ENCODE peak calls at places on chromosomes 5 and 9, in seven cellular contexts. V is BJ, Z is activated B cell treated with CpG ODN at 0.5 μM for 24 hours, B is fibroblast of villous mesenchyme, L is choroid plexus epithelial cell, K is lower leg skin, S is thyroid gland. U is an unnamed sample.

GRCh38 chr5:154215531-154215930 is 25.0 kb downstream of the GALNT10 start:
- DNase-seq in V (no peak), Z (no peak), B (no peak), L (no peak), K (no peak), S (no peak), U (no peak)

GRCh38 chr5:137688248-137688840 is 47.5 kb downstream of the KLHL3 start:
- DNase-seq in V (no peak), Z (no peak), B (no peak), L (no peak), K (no peak), S (no peak), U (no peak)

GRCh38 chr9:130118841-130119520 is 53.2 kb upstream of the NCS1 start:
- DNase-seq in V (no peak), Z (no peak), B (peak), L (peak), K (no peak), S (peak), U (no peak)

GRCh38 chr9:136078498-136079011 is 16.5 kb downstream of the NACC2 start:
- DNase-seq in V (no peak), Z (no peak), B (no peak), L (no peak), K (no peak), S (no peak), U (no peak)

GRCh38 chr5:150304481-150305081 is 1.9 kb upstream of the ARSI start:
- DNase-seq in V (no peak), Z (no peak), B (no peak), L (no peak), K (no peak), S (no peak), U (no peak)

GRCh38 chr5:122611401-122611800 is 163.5 kb upstream of the SNX2 start:
- DNase-seq in V (no peak), Z (no peak), B (no peak), L (peak), K (no peak), S (peak), U (no peak)

GRCh38 chr9:79637180-79637925 is 65.6 kb downstream of the TLE4 start:
- DNase-seq in V (no peak), Z (no peak), B (peak), L (peak), K (no peak), S (no peak), U (no peak)

GRCh38 chr9:128045876-128046275 is 21.2 kb downstream of the NAIF1 start:
- DNase-seq in V (no peak), Z (no peak), B (peak), L (no peak), K (no peak), S (no peak), U (no peak)

GRCh38 chr9:38066907-38067610 is 2.0 kb downstream of the SHB start:
- DNase-seq in V (no peak), Z (peak), B (peak), L (peak), K (peak), S (peak), U (peak)

GRCh38 chr5:1212881-1213280 is 11.5 kb downstream of the SLC6A19 start:
- DNase-seq in V (no peak), Z (no peak), B (no peak), L (no peak), K (no peak), S (no peak), U (no peak)

GRCh38 chr9:108473209-108474112 is 382.3 kb downstream of the ACTL7B start:
- DNase-seq in V (no peak), Z (no peak), B (peak), L (peak), K (peak), S (no peak), U (no peak)

GRCh38 chr9:6962164-6962563 is 204.4 kb downstream of the KDM4C start:
- DNase-seq in V (no peak), Z (no peak), B (no peak), L (no peak), K (no peak), S (no peak), U (no peak)

GRCh38 chr5:157761690-157762611 is 18.4 kb downstream of the LSM11 start:
- DNase-seq in V (no peak), Z (no peak), B (peak), L (peak), K (no peak), S (no peak), U (peak)

GRCh38 chr9:137293094-137293481 is 9.0 kb downstream of the NRARP start:
- DNase-seq in V (no peak), Z (no peak), B (no peak), L (no peak), K (no peak), S (no peak), U (no peak)

GRCh38 chr9:113503613-113504230 is 40.2 kb downstream of the RGS3 start:
- DNase-seq in V (no peak), Z (no peak), B (no peak), L (no peak), K (no peak), S (no peak), U (no peak)

GRCh38 chr5:172903790-172904189 is 55.4 kb upstream of the RPL26L1 start:
- DNase-seq in V (peak), Z (no peak), B (peak), L (peak), K (no peak), S (peak), U (no peak)

GRCh38 chr5:135239461-135240282 is 159.4 kb downstream of the MACROH2A1 start:
- DNase-seq in V (no peak), Z (no peak), B (peak), L (peak), K (no peak), S (peak), U (no peak)

GRCh38 chr9:33165263-33166151 is 1.6 kb downstream of the B4GALT1 start:
- DNase-seq in V (peak), Z (no peak), B (peak), L (peak), K (peak), S (peak), U (peak)

GRCh38 chr5:131773805-131774204 is 23.0 kb downstream of the FNIP1 start:
- DNase-seq in V (no peak), Z (no peak), B (no peak), L (no peak), K (no peak), S (no peak), U (no peak)

GRCh38 chr5:132832612-132833011 is 2.2 kb upstream of the SHROOM1 start:
- DNase-seq in V (no peak), Z (no peak), B (no peak), L (no peak), K (no peak), S (no peak), U (no peak)

GRCh38 chr9:95197692-95198271 is 119.7 kb downstream of the FANCC start:
- DNase-seq in V (no peak), Z (no peak), B (peak), L (peak), K (no peak), S (peak), U (no peak)

GRCh38 chr9:99588747-99589146 is 232.9 kb upstream of the NR4A3 start:
- DNase-seq in V (no peak), Z (no peak), B (no peak), L (no peak), K (no peak), S (no peak), U (no peak)

GRCh38 chr5:74851684-74852353 is 14.4 kb downstream of the FAM169A start:
- DNase-seq in V (peak), Z (no peak), B (peak), L (peak), K (no peak), S (no peak), U (peak)

GRCh38 chr9:14372437-14373318 is 58.7 kb upstream of the NFIB start:
- DNase-seq in V (no peak), Z (no peak), B (peak), L (peak), K (no peak), S (peak), U (no peak)

GRCh38 chr5:179549973-179550510 is 312 bp upstream of the RUFY1 start:
- DNase-seq in V (peak), Z (no peak), B (no peak), L (peak), K (no peak), S (no peak), U (peak)

GRCh38 chr5:122985006-122985700 is 51.4 kb downstream of the PPIC start:
- DNase-seq in V (no peak), Z (no peak), B (no peak), L (no peak), K (no peak), S (no peak), U (no peak)

GRCh38 chr9:12464368-12464767 is 228.8 kb upstream of the TYRP1 start:
- DNase-seq in V (no peak), Z (no peak), B (no peak), L (no peak), K (no peak), S (no peak), U (no peak)

GRCh38 chr9:130962418-130963316 is 23.6 kb upstream of the FIBCD1 start:
- DNase-seq in V (peak), Z (no peak), B (peak), L (peak), K (peak), S (no peak), U (no peak)

GRCh38 chr5:138470322-138471285 is 5.3 kb downstream of the EGR1 start:
- DNase-seq in V (no peak), Z (no peak), B (no peak), L (no peak), K (no peak), S (peak), U (no peak)

GRCh38 chr5:68237715-68238114 is 22.2 kb downstream of the PIK3R1 start:
- DNase-seq in V (no peak), Z (no peak), B (no peak), L (no peak), K (no peak), S (no peak), U (no peak)

GRCh38 chr9:108580021-108580439 is 275.8 kb downstream of the ACTL7B start:
- DNase-seq in V (no peak), Z (no peak), B (no peak), L (no peak), K (peak), S (no peak), U (no peak)

GRCh38 chr5:45454114-45454513 is 242.1 kb downstream of the HCN1 start:
- DNase-seq in V (no peak), Z (no peak), B (peak), L (peak), K (no peak), S (peak), U (no peak)

GRCh38 chr5:156366536-156366935 is 39.6 kb downstream of the SGCD start:
- DNase-seq in V (no peak), Z (no peak), B (no peak), L (no peak), K (no peak), S (no peak), U (no peak)

GRCh38 chr5:78235289-78235688 is 59.2 kb downstream of the AP3B1 start:
- DNase-seq in V (no peak), Z (no peak), B (peak), L (peak), K (no peak), S (no peak), U (no peak)

DNA sequence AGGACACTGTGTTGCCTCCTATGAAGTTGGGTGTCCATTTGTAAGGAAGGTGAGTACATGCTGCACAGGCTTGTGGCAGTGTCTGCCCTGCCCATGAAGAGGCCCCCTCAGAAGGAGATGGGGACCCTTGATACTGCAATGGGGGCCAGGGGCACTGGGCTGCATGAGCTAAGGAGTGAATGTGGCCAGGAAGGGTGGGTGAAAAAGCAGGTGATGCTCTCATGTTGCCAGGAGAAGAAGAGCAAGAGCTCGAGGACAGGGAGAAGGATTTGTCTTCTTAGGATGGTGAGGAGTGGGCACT is 76.1 kb downstream of the NSUN2 start:
- DNase-seq in V (no peak), Z (no peak), B (no peak), L (no peak), K (no peak), S (no peak), U (no peak)
- TF ChIP-seq CTCF in V (no peak), Z (no peak), B (no peak), L (no peak), K (no peak), S (no peak), U (no peak)

DNA sequence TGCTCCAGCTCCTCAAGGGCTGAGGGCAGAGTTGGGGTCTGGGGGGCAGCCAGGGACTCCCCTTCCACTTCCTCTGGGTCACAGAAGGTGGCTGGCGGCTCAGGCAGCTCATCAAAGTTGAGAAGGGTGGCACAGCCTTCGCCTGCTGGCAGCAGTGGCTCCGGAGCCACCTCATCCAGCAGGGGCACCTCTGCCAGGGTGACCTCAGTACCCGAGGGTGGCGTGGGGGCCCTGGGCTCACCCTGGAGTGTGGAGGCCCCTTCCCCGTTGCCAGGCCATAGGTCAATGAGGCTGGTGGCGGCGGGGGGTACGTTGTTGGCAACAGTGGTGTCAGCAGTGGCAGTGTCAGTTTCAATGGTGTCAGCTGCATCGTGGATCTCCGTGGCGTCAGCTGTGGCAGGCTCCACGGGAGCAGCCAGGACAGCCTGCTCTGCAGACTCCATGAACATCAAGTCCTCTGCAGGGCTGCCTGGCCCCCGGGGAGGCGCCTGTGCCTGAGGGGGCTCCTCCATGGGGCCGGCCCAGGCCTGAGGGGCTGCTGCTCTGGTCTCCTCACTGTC is 11.6 kb downstream of the PRR7 start:
- DNase-seq in V (no peak), Z (no peak), B (no peak), L (no peak), K (no peak), S (no peak), U (no peak)
- TF ChIP-seq CTCF in V (no peak), Z (no peak), B (no peak), L (no peak), K (no peak), S (no peak), U (no peak)

GRCh38 chr9:133496901-133497411 is 18.1 kb upstream of the SLC2A6 start:
- DNase-seq in V (no peak), Z (no peak), B (no peak), L (no peak), K (no peak), S (no peak), U (no peak)

GRCh38 chr9:133497443-133497842 is 18.5 kb upstream of the SLC2A6 start:
- DNase-seq in V (no peak), Z (no peak), B (no peak), L (no peak), K (no peak), S (no peak), U (no peak)

GRCh38 chr9:133502112-133502511 is 22.6 kb downstream of the MYMK start:
- DNase-seq in V (no peak), Z (no peak), B (no peak), L (no peak), K (no peak), S (no peak), U (no peak)

GRCh38 chr9:133499892-133500270 is 21.0 kb upstream of the SLC2A6 start:
- DNase-seq in V (no peak), Z (no peak), B (no peak), L (no peak), K (no peak), S (no peak), U (no peak)

DNA sequence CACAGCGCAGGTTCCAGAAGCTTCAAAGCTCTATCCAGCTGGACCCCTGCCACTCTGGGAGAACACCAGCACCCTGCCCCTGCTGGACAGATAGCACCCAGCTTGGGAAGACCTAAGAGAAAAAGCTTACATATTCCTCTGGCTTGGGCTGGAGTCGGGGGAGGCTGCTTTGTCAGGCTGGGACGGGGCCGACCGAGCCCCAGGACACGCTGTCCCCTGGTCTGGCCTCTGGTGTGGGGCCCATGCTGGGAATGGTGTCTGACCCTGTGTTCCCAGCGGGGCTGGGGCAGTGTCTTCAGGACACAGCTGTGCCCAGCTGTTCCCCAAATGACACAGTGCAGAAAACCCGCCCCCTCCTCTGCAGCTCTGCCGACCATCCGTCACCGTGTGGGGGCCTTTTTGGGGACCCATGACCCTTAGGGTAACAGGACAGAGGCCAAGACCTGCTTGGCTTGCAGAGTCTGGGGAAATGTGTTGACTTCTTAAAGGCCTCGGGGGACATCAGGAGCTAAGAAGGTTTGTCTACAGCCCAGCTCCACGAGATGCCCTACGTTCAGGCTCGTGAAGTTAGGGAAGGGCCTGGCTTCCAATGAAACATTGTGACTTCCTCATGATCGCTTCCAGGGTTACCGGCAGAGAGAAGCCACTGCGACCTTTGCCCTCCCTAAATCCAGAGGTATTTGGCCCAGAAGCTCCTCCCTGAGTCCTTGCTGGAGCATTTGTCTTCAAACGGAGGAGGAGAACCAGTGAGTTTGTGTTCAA is 20.4 kb upstream of the SLC2A6 start:
- DNase-seq in V (no peak), Z (no peak), B (peak), L (no peak), K (no peak), S (no peak), U (no peak)
- TF ChIP-seq CTCF in V (no peak), Z (no peak), B (no peak), L (peak), K (no peak), S (no peak), U (no peak)

DNA sequence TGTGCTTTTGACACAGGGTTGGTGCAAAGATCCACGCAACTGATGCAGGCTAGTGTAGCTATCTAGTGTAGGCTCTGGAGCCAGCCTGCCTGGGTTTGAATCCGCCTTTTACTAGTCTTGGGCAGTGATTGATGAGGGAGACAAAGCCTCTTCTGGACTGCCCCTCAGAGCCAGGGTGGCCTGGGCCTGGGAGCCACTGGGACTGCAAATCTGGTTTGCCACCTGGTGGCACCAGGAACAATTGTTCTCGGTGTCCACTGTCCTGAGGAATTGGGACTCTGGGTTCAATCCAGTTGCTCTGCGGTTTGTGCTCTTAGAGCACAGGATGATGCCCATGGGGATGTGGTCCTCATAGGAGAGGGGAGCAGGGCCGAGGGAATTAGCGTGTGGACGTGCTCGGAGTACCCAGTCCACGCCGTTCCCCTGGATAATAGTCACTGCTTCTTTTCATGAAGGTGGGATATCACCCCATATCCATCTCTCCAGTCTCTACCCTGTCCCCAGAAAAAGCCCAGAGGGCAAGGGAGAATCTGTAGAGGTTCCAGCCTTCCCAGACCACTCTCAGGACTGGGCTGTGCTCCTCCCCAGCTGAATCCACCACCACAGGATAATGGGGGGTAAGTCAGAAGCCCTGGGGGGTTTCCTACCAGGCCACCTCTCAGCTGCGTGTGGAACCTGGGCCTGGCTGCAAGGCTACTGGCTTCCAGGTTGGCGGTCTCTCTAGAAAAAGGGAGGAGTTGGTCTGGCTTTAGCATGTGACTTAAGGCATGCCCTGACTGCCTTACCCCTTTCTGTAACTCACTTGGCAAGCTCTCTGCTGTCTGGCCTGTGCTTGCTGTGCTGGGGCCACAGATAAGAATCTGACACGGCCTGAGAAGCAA is 1.9 kb downstream of the B4GALT7 start:
- DNase-seq in V (no peak), Z (no peak), B (peak), L (peak), K (no peak), S (no peak), U (no peak)
- TF ChIP-seq CTCF in V (no peak), Z (no peak), B (no peak), L (peak), K (no peak), S (no peak), U (no peak)

GRCh38 chr5:71783891-71784290 is 64.8 kb downstream of the CARTPT start:
- DNase-seq in V (no peak), Z (no peak), B (no peak), L (no peak), K (no peak), S (no peak), U (no peak)

GRCh38 chr5:71782393-71782770 is 63.3 kb downstream of the CARTPT start:
- DNase-seq in V (no peak), Z (no peak), B (no peak), L (no peak), K (no peak), S (no peak), U (no peak)

GRCh38 chr5:71782771-71783770 is 64.0 kb downstream of the CARTPT start:
- DNase-seq in V (no peak), Z (peak), B (peak), L (peak), K (peak), S (peak), U (peak)

GRCh38 chr5:71780597-71780996 is 61.5 kb downstream of the CARTPT start:
- DNase-seq in V (no peak), Z (no peak), B (no peak), L (no peak), K (no peak), S (no peak), U (no peak)

GRCh38 chr5:71778678-71779276 is 59.7 kb downstream of the CARTPT start:
- DNase-seq in V (no peak), Z (no peak), B (peak), L (peak), K (no peak), S (peak), U (peak)
- TF ChIP-seq CTCF in V (peak), Z (no peak), B (peak), L (peak), K (no peak), S (no peak), U (peak)

GRCh38 chr9:83220737-83221136 is 157.8 kb upstream of the RASEF start:
- DNase-seq in V (peak), Z (no peak), B (peak), L (peak), K (no peak), S (peak), U (peak)

GRCh38 chr9:83218411-83219090 is 155.6 kb upstream of the RASEF start:
- DNase-seq in V (no peak), Z (no peak), B (no peak), L (no peak), K (no peak), S (peak), U (no peak)

GRCh38 chr9:83219924-83220438 is 157.0 kb upstream of the RASEF start:
- DNase-seq in V (no peak), Z (no peak), B (no peak), L (no peak), K (no peak), S (peak), U (no peak)

GRCh38 chr9:83219154-83219923 is 156.4 kb upstream of the RASEF start:
- DNase-seq in V (no peak), Z (no peak), B (peak), L (peak), K (peak), S (peak), U (peak)
- TF ChIP-seq CTCF in V (no peak), Z (no peak), B (peak), L (peak), K (no peak), S (no peak), U (no peak)